ENCODE peak calls at places on chromosomes 5 and 9, in nine cellular contexts. U, I, H, Z, D, M, Q, N and V are unnamed samples.

GRCh38 chr5:119363936-119364335 is 8.1 kb downstream of the TNFAIP8 start:
- DNase-seq in Z (no peak), N (no peak), H (no peak), M (no peak), I (no peak), U (no peak), D (peak; percentile 28), Q (no peak), V (no peak)

GRCh38 chr5:128674837-128675446 is 136.9 kb upstream of the FBN2 start:
- DNase-seq in D (peak; percentile 66), Z (no peak), H (peak; percentile 14), M (peak; percentile 40), N (peak; percentile 77), Q (peak; percentile 57), I (no peak), U (peak; percentile 57), V (peak; percentile 45)

GRCh38 chr5:96427823-96428222 is 5.2 kb downstream of the PCSK1 start:
- DNase-seq in U (peak; percentile 15), H (no peak), Z (no peak), D (peak; percentile 8), Q (peak; percentile 26), I (no peak), N (no peak), M (no peak), V (peak; percentile 22)

GRCh38 chr5:176733586-176734262 is 76.6 kb upstream of the UNC5A start:
- DNase-seq in D (no peak), I (no peak), Z (peak; percentile 59), U (no peak), M (no peak), H (no peak), N (no peak), Q (no peak), V (no peak)

GRCh38 chr9:19174127-19174921 is 47.0 kb upstream of the PLIN2 start:
- DNase-seq in I (no peak), M (peak; percentile 74), H (peak; percentile 79), N (peak; percentile 30), Q (peak; percentile 97), U (peak; percentile 93), D (peak; percentile 63), Z (peak; percentile 87), V (peak; percentile 44)

GRCh38 chr5:87754009-87754757 is 341.5 kb upstream of the CCNH start:
- DNase-seq in H (no peak), U (no peak), M (no peak), D (no peak), Q (no peak), I (no peak), Z (no peak), N (no peak), V (no peak)

GRCh38 chr5:57665146-57665936 is 182.7 kb upstream of the ACTBL2 start:
- DNase-seq in U (peak; percentile 17), I (no peak), Q (no peak), D (no peak), M (no peak), N (no peak), Z (no peak), H (no peak), V (no peak)

GRCh38 chr5:17221843-17222614 is 4.6 kb downstream of the BASP1 start:
- DNase-seq in Z (no peak), U (no peak), Q (no peak), H (no peak), N (no peak), I (no peak), M (no peak), D (no peak), V (no peak)

GRCh38 chr5:35094966-35095365 is 47.2 kb upstream of the AGXT2 start:
- DNase-seq in M (no peak), I (no peak), N (no peak), Q (no peak), U (no peak), D (no peak), H (no peak), Z (no peak), V (no peak)

GRCh38 chr5:35092703-35093102 is 45.0 kb upstream of the AGXT2 start:
- DNase-seq in Z (no peak), U (no peak), N (no peak), M (no peak), H (no peak), I (no peak), Q (no peak), D (no peak), V (no peak)

GRCh38 chr5:35089688-35090314 is 42.1 kb upstream of the AGXT2 start:
- DNase-seq in I (no peak), Q (peak; percentile 81), N (peak; percentile 73), H (peak; percentile 64), Z (peak; percentile 68), D (peak; percentile 68), U (peak; percentile 72), M (peak; percentile 60), V (peak; percentile 52)

GRCh38 chr5:35095366-35095765 is 47.6 kb upstream of the AGXT2 start:
- DNase-seq in M (no peak), I (no peak), D (no peak), H (peak; percentile 32), Z (no peak), N (no peak), Q (no peak), U (no peak), V (no peak)

GRCh38 chr5:35091734-35092133 is 44.0 kb upstream of the AGXT2 start:
- DNase-seq in Q (no peak), N (no peak), U (no peak), Z (no peak), M (no peak), D (no peak), H (no peak), I (no peak), V (no peak)
- TF ChIP-seq CTCF in Q (no peak), N (no peak), U (no peak), Z (no peak), M (no peak), D (no peak), H (no peak), I (no peak), V (no peak)

DNA sequence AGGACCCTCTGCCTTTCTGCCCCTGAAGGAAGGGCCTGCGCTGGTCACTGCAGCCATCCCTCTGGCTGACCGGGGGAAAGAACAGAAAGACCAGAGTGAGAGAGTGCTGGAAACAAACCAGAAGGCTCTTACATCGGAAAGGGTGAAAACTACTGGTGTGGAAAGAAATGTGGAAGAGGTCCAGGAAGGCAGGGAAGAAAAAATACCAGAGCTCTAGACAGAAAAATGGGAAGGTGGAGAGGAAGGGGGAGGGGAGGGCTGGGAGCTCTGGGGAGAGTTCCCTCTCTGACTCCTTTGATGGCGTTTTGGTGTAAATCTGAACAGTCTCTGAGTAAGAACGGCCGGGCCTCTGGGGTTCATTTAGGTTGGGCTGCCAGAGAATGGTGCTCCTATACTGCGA is 47.7 kb downstream of the COL23A1 start:
- DNase-seq in D (no peak), M (no peak), I (no peak), N (no peak), U (no peak), Q (no peak), Z (no peak), H (no peak), V (no peak)
- TF ChIP-seq CTCF in D (no peak), M (no peak), I (no peak), N (no peak), U (no peak), Q (no peak), Z (no peak), H (no peak), V (no peak)

GRCh38 chr5:33659526-33660169 is 218.9 kb downstream of the TARS1 start:
- DNase-seq in N (no peak), H (no peak), D (no peak), U (no peak), Z (no peak), M (no peak), I (no peak), Q (peak; percentile 10), V (no peak)

GRCh38 chr5:33657804-33658435 is 217.2 kb downstream of the TARS1 start:
- DNase-seq in Q (no peak), Z (no peak), I (no peak), M (no peak), N (peak; percentile 24), U (no peak), D (no peak), H (no peak), V (no peak)

GRCh38 chr5:33662721-33663435 is 222.1 kb downstream of the TARS1 start:
- DNase-seq in I (no peak), N (no peak), H (no peak), Z (no peak), Q (peak; percentile 76), M (no peak), U (peak; percentile 76), D (no peak), V (no peak)

DNA sequence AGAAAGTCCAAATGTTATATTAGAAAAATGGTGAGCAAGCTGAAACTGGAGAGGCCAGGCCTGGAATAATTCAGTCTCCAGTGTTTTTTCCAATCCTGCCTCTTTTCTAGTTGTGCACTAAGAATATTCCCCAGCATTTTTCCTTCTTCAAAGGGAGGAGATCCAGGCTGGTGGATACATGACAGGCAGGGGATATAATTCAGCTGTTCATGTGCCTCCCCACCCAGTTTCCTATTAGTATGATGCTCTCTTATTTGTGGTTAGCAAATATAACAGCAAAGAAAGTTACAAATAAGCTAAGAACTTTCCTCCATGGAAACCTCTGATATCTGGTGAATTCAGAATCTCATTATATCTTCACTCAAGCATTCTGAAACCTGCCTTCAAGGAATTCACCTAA is 216.4 kb downstream of the TARS1 start:
- DNase-seq in Q (peak; percentile 11), H (no peak), N (no peak), M (no peak), Z (no peak), U (no peak), I (no peak), D (no peak), V (no peak)
- TF ChIP-seq CTCF in Q (no peak), H (no peak), N (no peak), M (no peak), Z (no peak), U (no peak), I (no peak), D (no peak), V (no peak)

GRCh38 chr9:120841930-120842684 is 615 bp downstream of the PSMD5 start:
- DNase-seq in U (peak; percentile 5), I (no peak), M (no peak), N (no peak), Q (peak; percentile 8), H (no peak), D (no peak), Z (no peak), V (no peak)

GRCh38 chr9:120846251-120846869 is 3.6 kb upstream of the PSMD5 start:
- DNase-seq in U (no peak), D (peak; percentile 43), M (no peak), I (no peak), Q (no peak), N (no peak), Z (no peak), H (no peak), V (no peak)

GRCh38 chr9:120839146-120839545 is 3.6 kb downstream of the PSMD5 start:
- DNase-seq in M (no peak), D (no peak), Z (no peak), U (peak; percentile 44), H (no peak), I (no peak), Q (peak; percentile 34), N (no peak), V (no peak)

GRCh38 chr9:120845255-120845654 is 2.5 kb upstream of the PSMD5 start:
- DNase-seq in D (peak; percentile 84), I (no peak), N (no peak), H (no peak), M (no peak), U (peak; percentile 52), Z (no peak), Q (no peak), V (no peak)

DNA sequence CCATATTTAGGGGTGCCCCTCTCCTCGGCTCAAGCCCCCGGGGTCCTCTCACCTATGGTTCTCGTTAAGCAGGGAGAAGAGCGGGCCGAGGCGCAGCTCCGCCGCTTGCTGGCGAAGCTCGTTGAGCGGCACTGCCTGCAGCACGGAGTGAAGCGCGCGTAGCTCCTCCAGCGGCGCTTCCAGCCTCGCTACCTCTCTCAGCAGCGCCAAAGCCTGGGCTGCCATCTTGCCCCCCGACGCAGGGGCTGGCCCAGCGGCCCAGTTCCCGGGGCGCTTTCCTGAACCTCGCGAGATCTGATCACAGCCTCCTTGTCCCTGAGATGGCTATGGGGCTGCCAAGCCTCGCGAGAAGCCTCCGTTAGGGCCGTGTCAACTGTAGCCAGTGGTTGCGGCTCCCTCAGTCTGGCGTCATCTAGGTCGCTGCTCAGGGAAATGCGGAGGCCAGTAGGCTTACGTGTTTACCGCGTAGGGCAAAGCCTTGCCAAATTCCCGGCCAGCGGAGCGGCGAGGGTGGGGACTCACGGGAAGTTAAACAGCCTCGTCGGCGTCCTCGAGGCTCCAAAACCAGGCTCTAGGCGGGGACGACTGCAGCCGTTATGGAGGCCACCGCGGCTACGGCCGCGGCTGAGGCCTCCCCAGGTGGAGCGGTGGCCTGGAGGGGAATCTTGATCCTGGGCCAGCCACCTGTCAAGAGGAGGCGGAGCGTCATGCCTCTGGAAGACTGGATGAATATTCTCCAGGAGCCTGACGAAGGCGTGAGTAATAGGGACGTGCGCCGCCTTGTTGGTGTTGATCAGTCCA is at the start of gene PSMD5:
- DNase-seq in M (peak; percentile 96), U (peak; percentile 100), H (peak; percentile 94), N (peak; percentile 97), D (peak; percentile 100), I (peak; percentile 94), Z (peak; percentile 100), Q (peak; percentile 100), V (peak; percentile 85)
- TF ChIP-seq CTCF in M (no peak), U (peak; percentile 3), H (peak; percentile 48), N (no peak), D (no peak), I (no peak), Z (peak; percentile 3), Q (no peak), V (no peak)